ENCODE peak calls at places on chromosomes 3 and 15, in four cellular contexts. One of them, this sample, is unnamed.

GRCh38 chr3:16512435-16513140 is 911 bp downstream of the RFTN1 start:
- DNase-seq in lower leg skin: peak
- DNase-seq in stimulated activated CD4-positive, alpha-beta T cell treated with anti-CD3 and anti-CD28 coated beads, Interleukin-4, amount 100 ng/mL, for 48 hours: peak
- DNase-seq in activated CD8-positive, alpha-beta memory T cell treated with anti-CD3 and anti-CD28 coated beads, Interleukin-2, amount 10 ng/mL, durations not matched to agents 7 days and 5 days: peak
- DNase-seq in this sample: no peak

GRCh38 chr3:15332405-15333098 is at the start of gene SH3BP5:
- DNase-seq in activated CD8-positive, alpha-beta memory T cell treated with anti-CD3 and anti-CD28 coated beads, Interleukin-2, amount 10 ng/mL, durations not matched to agents 7 days and 5 days: peak
- DNase-seq in stimulated activated CD4-positive, alpha-beta T cell treated with anti-CD3 and anti-CD28 coated beads, Interleukin-4, amount 100 ng/mL, for 48 hours: peak
- DNase-seq in lower leg skin: peak
- DNase-seq in this sample: peak

GRCh38 chr3:176950743-176951142 is 246.5 kb downstream of the TBL1XR1 start:
- DNase-seq in stimulated activated CD4-positive, alpha-beta T cell treated with anti-CD3 and anti-CD28 coated beads, Interleukin-4, amount 100 ng/mL, for 48 hours: no peak
- DNase-seq in activated CD8-positive, alpha-beta memory T cell treated with anti-CD3 and anti-CD28 coated beads, Interleukin-2, amount 10 ng/mL, durations not matched to agents 7 days and 5 days: no peak
- DNase-seq in lower leg skin: no peak
- DNase-seq in this sample: no peak

GRCh38 chr3:42509111-42509510 is 6.7 kb downstream of the VIPR1 start:
- DNase-seq in stimulated activated CD4-positive, alpha-beta T cell treated with anti-CD3 and anti-CD28 coated beads, Interleukin-4, amount 100 ng/mL, for 48 hours: no peak
- DNase-seq in lower leg skin: no peak
- DNase-seq in activated CD8-positive, alpha-beta memory T cell treated with anti-CD3 and anti-CD28 coated beads, Interleukin-2, amount 10 ng/mL, durations not matched to agents 7 days and 5 days: no peak
- DNase-seq in this sample: no peak

GRCh38 chr3:20073683-20074082 is 33.4 kb downstream of the KAT2B start:
- DNase-seq in stimulated activated CD4-positive, alpha-beta T cell treated with anti-CD3 and anti-CD28 coated beads, Interleukin-4, amount 100 ng/mL, for 48 hours: no peak
- DNase-seq in activated CD8-positive, alpha-beta memory T cell treated with anti-CD3 and anti-CD28 coated beads, Interleukin-2, amount 10 ng/mL, durations not matched to agents 7 days and 5 days: no peak
- DNase-seq in lower leg skin: no peak
- DNase-seq in this sample: no peak

GRCh38 chr3:11749486-11749885 is 97.2 kb downstream of the TAMM41 start:
- DNase-seq in stimulated activated CD4-positive, alpha-beta T cell treated with anti-CD3 and anti-CD28 coated beads, Interleukin-4, amount 100 ng/mL, for 48 hours: no peak
- DNase-seq in lower leg skin: no peak
- DNase-seq in activated CD8-positive, alpha-beta memory T cell treated with anti-CD3 and anti-CD28 coated beads, Interleukin-2, amount 10 ng/mL, durations not matched to agents 7 days and 5 days: no peak
- DNase-seq in this sample: no peak

GRCh38 chr15:70432924-70433500 is 330.3 kb downstream of the UACA start:
- DNase-seq in activated CD8-positive, alpha-beta memory T cell treated with anti-CD3 and anti-CD28 coated beads, Interleukin-2, amount 10 ng/mL, durations not matched to agents 7 days and 5 days: no peak
- DNase-seq in stimulated activated CD4-positive, alpha-beta T cell treated with anti-CD3 and anti-CD28 coated beads, Interleukin-4, amount 100 ng/mL, for 48 hours: no peak
- DNase-seq in lower leg skin: no peak
- DNase-seq in this sample: no peak

GRCh38 chr3:66754613-66755012 is 243.5 kb upstream of the KBTBD8 start:
- DNase-seq in stimulated activated CD4-positive, alpha-beta T cell treated with anti-CD3 and anti-CD28 coated beads, Interleukin-4, amount 100 ng/mL, for 48 hours: no peak
- DNase-seq in lower leg skin: no peak
- DNase-seq in activated CD8-positive, alpha-beta memory T cell treated with anti-CD3 and anti-CD28 coated beads, Interleukin-2, amount 10 ng/mL, durations not matched to agents 7 days and 5 days: no peak
- DNase-seq in this sample: no peak

GRCh38 chr3:133535971-133536634 is 37.4 kb upstream of the CDV3 start:
- DNase-seq in stimulated activated CD4-positive, alpha-beta T cell treated with anti-CD3 and anti-CD28 coated beads, Interleukin-4, amount 100 ng/mL, for 48 hours: no peak
- DNase-seq in activated CD8-positive, alpha-beta memory T cell treated with anti-CD3 and anti-CD28 coated beads, Interleukin-2, amount 10 ng/mL, durations not matched to agents 7 days and 5 days: no peak
- DNase-seq in lower leg skin: peak
- DNase-seq in this sample: no peak

GRCh38 chr3:127750226-127751031 is 71.9 kb downstream of the MGLL start:
- DNase-seq in stimulated activated CD4-positive, alpha-beta T cell treated with anti-CD3 and anti-CD28 coated beads, Interleukin-4, amount 100 ng/mL, for 48 hours: no peak
- DNase-seq in activated CD8-positive, alpha-beta memory T cell treated with anti-CD3 and anti-CD28 coated beads, Interleukin-2, amount 10 ng/mL, durations not matched to agents 7 days and 5 days: no peak
- DNase-seq in lower leg skin: no peak
- DNase-seq in this sample: no peak